ENCODE peak calls at places on chromosomes 16 and 17, in nine cellular contexts. C is neural progenitor cell; P is NCI-H187; S is iris pigment epithelial cell; T is T-cell; J is EL; E is activated naive CD4-positive, alpha-beta T cell treated with Interleukin-2 at 50 U/mL for 16 hours; L is ACHN; G is stimulated activated CD4-positive, alpha-beta T cell treated with anti-CD3 and anti-CD28 coated beads, TNF-alpha, amount 100 ng/mL, for 24 hours. M is an unnamed sample.

GRCh38 chr16:75066861-75067447 is 49.6 kb downstream of the LDHD start:
- DNase-seq in C (no peak), P (no peak), S (no peak), T (no peak), J (no peak), E (no peak), L (no peak), G (no peak), M (no peak)

GRCh38 chr17:19319771-19320505 is 42.6 kb downstream of the B9D1 start:
- DNase-seq in C (no peak), P (no peak), S (no peak), T (no peak), J (no peak), E (no peak), L (no peak), G (no peak), M (no peak)

GRCh38 chr17:14882131-14882530 is 383.0 kb downstream of the PMP22 start:
- DNase-seq in C (no peak), P (no peak), S (peak), T (no peak), J (peak), E (no peak), L (no peak), G (no peak), M (peak)

GRCh38 chr17:59423137-59423703 is 91.8 kb downstream of the YPEL2 start:
- DNase-seq in C (no peak), P (no peak), S (peak), T (no peak), J (peak), E (no peak), L (peak), G (no peak), M (peak)

GRCh38 chr17:56482229-56482628 is 111.3 kb upstream of the NOG start:
- DNase-seq in C (no peak), P (no peak), S (no peak), T (no peak), J (no peak), E (no peak), L (no peak), G (no peak), M (no peak)

GRCh38 chr17:28443901-28444638 is 29.4 kb upstream of the SLC13A2 start:
- DNase-seq in C (no peak), P (no peak), S (no peak), T (no peak), J (no peak), E (no peak), L (no peak), G (no peak), M (no peak)

GRCh38 chr17:18262111-18262510 is 1.6 kb downstream of the MIEF2 start:
- DNase-seq in C (no peak), P (no peak), S (no peak), T (no peak), J (no peak), E (no peak), L (no peak), G (no peak), M (no peak)

GRCh38 chr16:67673712-67674580 is 7.3 kb downstream of the C16orf86 start:
- DNase-seq in C (no peak), P (peak), S (no peak), T (no peak), J (no peak), E (no peak), L (no peak), G (no peak), M (no peak)

GRCh38 chr17:27793168-27793905 is 7.0 kb downstream of the NOS2 start:
- DNase-seq in C (peak), P (no peak), S (no peak), T (no peak), J (peak), E (no peak), L (no peak), G (no peak), M (no peak)

GRCh38 chr16:50762241-50762640 is 20.4 kb downstream of the CYLD start:
- DNase-seq in C (no peak), P (no peak), S (peak), T (no peak), J (no peak), E (no peak), L (no peak), G (no peak), M (no peak)

GRCh38 chr17:72117748-72118587 is 2.9 kb upstream of the SOX9 start:
- DNase-seq in C (peak), P (no peak), S (no peak), T (no peak), J (peak), E (no peak), L (no peak), G (no peak), M (peak)

GRCh38 chr16:10922328-10923145 is 19.7 kb downstream of the DEXI start:
- DNase-seq in C (no peak), P (no peak), S (peak), T (no peak), J (peak), E (no peak), L (no peak), G (no peak), M (no peak)

GRCh38 chr16:59067207-59067606 is 333.1 kb upstream of the GOT2 start:
- DNase-seq in C (no peak), P (no peak), S (peak), T (no peak), J (peak), E (no peak), L (no peak), G (no peak), M (no peak)

GRCh38 chr16:81939164-81940067 is 71.9 kb downstream of the SDR42E1 start:
- DNase-seq in C (peak), P (no peak), S (no peak), T (no peak), J (no peak), E (no peak), L (no peak), G (no peak), M (peak)

GRCh38 chr16:11359370-11359769 is 14.1 kb downstream of the RMI2 start:
- DNase-seq in C (no peak), P (no peak), S (peak), T (no peak), J (peak), E (no peak), L (peak), G (no peak), M (peak)

M was measured in mesenchymal stem cell.